ENCODE peak calls at places on chromosomes 11 and 22, in four cellular contexts. G, D, M and V are unnamed samples.

GRCh38 chr11:3161309-3161708 is 3.8 kb downstream of the OSBPL5 start:
- DNase-seq in D (peak; percentile 13), M (no peak), G (no peak), V (no peak)

GRCh38 chr11:132064987-132065620 is 694.7 kb downstream of the NTM start:
- DNase-seq in D (no peak), M (peak; percentile 95), G (peak; percentile 64), V (no peak)

GRCh38 chr11:69365567-69365966 is 71.6 kb downstream of the MYEOV start:
- DNase-seq in G (no peak), D (no peak), M (no peak), V (no peak)

GRCh38 chr11:106152013-106152412 is 74.6 kb downstream of the AASDHPPT start:
- DNase-seq in M (peak; percentile 7), G (no peak), D (peak; percentile 38), V (peak; percentile 10)

GRCh38 chr11:2512431-2513407 is 67.9 kb downstream of the KCNQ1 start:
- DNase-seq in M (no peak), G (peak; percentile 56), D (no peak), V (peak; percentile 1)

GRCh38 chr11:29507381-29507780 is 509.4 kb downstream of the KCNA4 start:
- DNase-seq in M (no peak), D (no peak), G (no peak), V (no peak)

GRCh38 chr11:85787168-85787567 is 23.8 kb downstream of the SYTL2 start:
- DNase-seq in D (no peak), G (no peak), M (no peak), V (no peak)

GRCh38 chr11:62444271-62444833 is 25.5 kb downstream of the SCGB1A1 start:
- DNase-seq in D (peak; percentile 34), G (no peak), M (peak; percentile 53), V (peak; percentile 39)

GRCh38 chr11:86548278-86548917 is 124.0 kb downstream of the ME3 start:
- DNase-seq in D (no peak), G (no peak), M (peak; percentile 56), V (no peak)

GRCh38 chr11:125954945-125955640 is 9.2 kb downstream of the VSIG10L2 start:
- DNase-seq in D (no peak), M (no peak), G (no peak), V (no peak)

GRCh38 chr22:29756341-29756740 is 10.5 kb downstream of the ZMAT5 start:
- DNase-seq in M (no peak), D (no peak), G (no peak), V (no peak)

GRCh38 chr22:29758959-29759358 is 7.8 kb downstream of the ZMAT5 start:
- DNase-seq in G (no peak), M (no peak), D (no peak), V (no peak)

GRCh38 chr22:29755889-29756288 is 10.9 kb downstream of the ZMAT5 start:
- DNase-seq in G (no peak), M (no peak), D (no peak), V (no peak)

GRCh38 chr22:29757096-29757495 is 9.7 kb downstream of the ZMAT5 start:
- DNase-seq in M (no peak), G (no peak), D (no peak), V (no peak)

DNA sequence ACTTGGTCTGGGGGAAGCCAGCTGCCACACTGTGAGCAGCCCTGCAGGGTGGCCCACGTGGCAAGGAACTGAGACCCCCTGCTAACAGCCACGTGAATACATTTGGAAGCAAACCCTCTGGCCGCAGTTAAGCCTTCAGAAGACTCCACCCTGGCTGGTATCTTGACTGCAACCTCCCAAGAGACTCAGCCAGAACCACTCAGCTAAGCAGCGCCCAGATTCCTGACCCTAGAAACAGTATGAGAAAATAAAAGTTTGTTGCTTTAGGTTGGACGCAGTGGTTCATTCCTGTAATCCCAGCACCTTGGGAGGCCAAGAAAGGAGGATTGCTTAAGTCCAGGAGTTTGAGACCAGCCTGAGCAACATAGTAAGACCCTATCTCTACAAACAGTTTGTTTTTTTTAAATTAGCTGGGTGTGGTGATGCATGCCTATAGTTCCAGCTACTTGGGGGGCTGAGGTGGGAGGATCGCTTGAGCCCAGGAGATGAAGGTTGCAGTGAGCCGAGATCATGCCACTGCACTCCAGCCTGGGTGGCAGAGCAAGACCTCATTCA is 8.7 kb downstream of the ZMAT5 start:
- DNase-seq in D (no peak), M (no peak), G (no peak), V (no peak)
- H3K4me1 ChIP-seq in D (no peaks in the 10 kb centered on the region), M (no peaks in the 10 kb centered on the region), G (no peaks in the 10 kb centered on the region), V (no peaks in the 10 kb centered on the region)

DNA sequence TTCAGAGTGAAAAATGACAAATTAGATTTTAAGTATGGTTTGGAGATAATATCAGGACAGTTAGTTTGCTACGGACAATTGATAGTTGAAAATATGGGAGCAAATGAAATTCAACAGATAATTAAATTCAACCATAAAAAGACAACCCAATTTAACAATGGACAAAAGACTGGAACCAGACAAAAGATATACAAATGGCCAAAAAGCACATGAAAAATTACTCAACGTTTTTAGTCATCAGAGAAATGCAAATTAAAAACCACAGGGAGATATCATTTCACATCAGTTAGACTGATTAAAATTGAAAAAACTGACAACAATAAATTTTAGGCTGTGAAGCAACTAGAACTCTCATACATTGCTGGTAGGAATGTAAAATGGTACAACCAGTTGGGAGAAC is 27.2 kb downstream of the SIK2 start:
- DNase-seq in M (no peak), G (no peak), D (no peak), V (no peak)
- H3K4me1 ChIP-seq in M (peaks cover 4% of the 10 kb centered on the region), G (peaks cover 42% of the 10 kb centered on the region), D (peaks cover 59% of the 10 kb centered on the region), V (peaks cover 13% of the 10 kb centered on the region)

DNA sequence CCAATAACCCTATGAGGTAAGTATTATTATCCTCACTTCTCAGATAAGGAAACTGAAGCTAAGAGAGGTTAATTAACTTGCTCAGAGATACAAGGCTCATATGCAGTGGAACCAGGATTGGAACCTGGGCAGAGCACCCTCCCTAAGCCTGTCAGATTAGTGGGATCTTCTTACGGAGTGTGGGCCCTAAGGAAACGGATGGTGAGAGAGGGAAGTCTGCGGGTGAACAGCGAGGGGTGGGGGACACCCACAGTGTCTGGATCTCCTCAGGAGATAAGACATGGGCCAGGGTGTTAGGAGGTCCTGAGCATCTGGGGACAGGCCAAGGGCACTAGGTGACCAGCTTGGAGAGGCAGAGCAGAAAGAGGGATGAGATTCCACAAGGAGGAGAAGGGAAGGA is 376.0 kb downstream of the CADM1 start:
- DNase-seq in D (no peak), M (no peak), G (no peak), V (no peak)
- H3K4me1 ChIP-seq in D (no peaks in the 10 kb centered on the region), M (no peaks in the 10 kb centered on the region), G (no peaks in the 10 kb centered on the region), V (peaks cover 9% of the 10 kb centered on the region)

GRCh38 chr11:9687736-9688494 is 24.0 kb downstream of the SWAP70 start:
- DNase-seq in D (peak; percentile 28), G (peak; percentile 11), M (peak; percentile 45), V (peak; percentile 46)
- H3K4me1 ChIP-seq in D (peaks cover 13% of the 10 kb centered on the region), G (peaks cover 14% of the 10 kb centered on the region), M (peaks cover 16% of the 10 kb centered on the region), V (peaks cover 17% of the 10 kb centered on the region)

GRCh38 chr22:19875061-19875530 is 20.4 kb upstream of the GNB1L start:
- DNase-seq in D (peak; percentile 10), G (no peak), M (no peak), V (no peak)

GRCh38 chr22:19874307-19875060 is 19.8 kb upstream of the GNB1L start:
- DNase-seq in D (peak; percentile 19), M (no peak), G (no peak), V (peak; percentile 96)

GRCh38 chr22:19876941-19877625 is 22.4 kb upstream of the GNB1L start:
- DNase-seq in D (peak; percentile 9), M (no peak), G (no peak), V (peak; percentile 2)

GRCh38 chr22:19876314-19876940 is 21.8 kb upstream of the GNB1L start:
- DNase-seq in G (no peak), D (peak; percentile 11), M (no peak), V (peak; percentile 3)

GRCh38 chr22:19875531-19876313 is 21.0 kb upstream of the GNB1L start:
- DNase-seq in D (peak; percentile 12), M (no peak), G (no peak), V (peak; percentile 1)
- H3K4me1 ChIP-seq in D (peaks cover 23% of the 10 kb centered on the region), M (peaks cover 21% of the 10 kb centered on the region), G (peaks cover 6% of the 10 kb centered on the region), V (peaks cover 25% of the 10 kb centered on the region)

GRCh38 chr11:64876226-64876750 is 2.1 kb downstream of the EHD1 start:
- DNase-seq in G (no peak), D (no peak), M (no peak), V (no peak)
- H3K4me1 ChIP-seq in G (peaks cover 45% of the 10 kb centered on the region), D (peaks cover 39% of the 10 kb centered on the region), M (peaks cover 14% of the 10 kb centered on the region), V (peaks cover 37% of the 10 kb centered on the region)

GRCh38 chr11:66313321-66314185 is 3.3 kb downstream of the CD248 start:
- DNase-seq in G (peak; percentile 86), D (no peak), M (peak; percentile 42), V (no peak)
- H3K4me1 ChIP-seq in G (peaks cover 15% of the 10 kb centered on the region), D (peaks cover 26% of the 10 kb centered on the region), M (peaks cover 13% of the 10 kb centered on the region), V (peaks cover 29% of the 10 kb centered on the region)

GRCh38 chr11:46333129-46333947 is 13.9 kb upstream of the DGKZ start:
- DNase-seq in G (no peak), D (no peak), M (no peak), V (no peak)

GRCh38 chr11:46334211-46334610 is 13.1 kb upstream of the DGKZ start:
- DNase-seq in M (no peak), D (no peak), G (no peak), V (no peak)

GRCh38 chr11:46335858-46336600 is 11.2 kb upstream of the DGKZ start:
- DNase-seq in G (no peak), D (no peak), M (no peak), V (no peak)

GRCh38 chr11:46336781-46337180 is 10.5 kb upstream of the DGKZ start:
- DNase-seq in M (no peak), D (no peak), G (no peak), V (no peak)

GRCh38 chr11:46335271-46335670 is 12.0 kb upstream of the DGKZ start:
- DNase-seq in D (no peak), M (no peak), G (no peak), V (no peak)
- H3K4me1 ChIP-seq in D (peaks cover 28% of the 10 kb centered on the region), M (peaks cover 2% of the 10 kb centered on the region), G (peaks cover 23% of the 10 kb centered on the region), V (peaks cover 16% of the 10 kb centered on the region)

GRCh38 chr11:67311556-67312082 is 8.3 kb downstream of the SSH3 start:
- DNase-seq in G (no peak), M (no peak), D (no peak), V (no peak)

GRCh38 chr11:67315325-67315909 is 12.1 kb downstream of the SSH3 start:
- DNase-seq in M (no peak), G (no peak), D (no peak), V (no peak)

GRCh38 chr11:67314218-67314617 is 10.9 kb downstream of the SSH3 start:
- DNase-seq in D (no peak), M (no peak), G (no peak), V (no peak)

GRCh38 chr11:67312187-67313021 is 9.1 kb downstream of the SSH3 start:
- DNase-seq in G (no peak), M (no peak), D (peak; percentile 47), V (no peak)

DNA sequence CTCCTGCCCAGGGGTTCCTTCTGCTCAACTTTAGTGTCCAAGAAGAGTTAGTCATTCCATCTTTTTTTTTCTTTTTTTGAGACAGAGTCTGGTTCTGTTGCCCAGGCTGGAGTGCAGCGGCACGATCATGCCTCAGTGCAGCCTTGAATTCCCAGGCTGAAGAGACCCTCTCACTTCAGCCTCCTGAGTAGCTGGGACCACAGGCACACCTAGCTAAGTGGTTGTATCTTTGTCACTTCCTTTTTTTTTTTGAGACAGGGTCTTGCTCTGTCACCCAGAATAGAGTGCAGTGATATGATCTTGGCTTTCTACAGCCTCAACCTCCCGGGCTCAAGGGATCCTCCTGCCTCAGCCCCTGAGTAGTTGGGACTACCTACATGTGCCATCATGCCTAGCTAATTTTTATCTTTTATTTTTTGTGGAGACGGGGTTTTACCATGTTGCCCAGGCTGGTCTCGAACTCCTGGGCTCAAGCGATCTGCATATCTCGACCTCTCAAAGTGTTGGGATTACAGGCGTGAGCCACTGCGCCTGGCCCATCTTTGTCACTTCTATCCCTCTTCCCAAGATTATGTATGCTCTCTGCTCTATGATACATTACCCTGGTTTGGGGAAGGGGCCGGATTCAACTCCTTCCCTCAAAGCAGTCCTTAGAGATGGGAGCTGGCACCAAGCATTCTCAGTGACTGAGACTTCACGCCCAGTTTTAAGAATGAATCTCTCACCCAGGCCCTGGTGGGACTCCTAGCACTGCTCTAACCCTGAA is 10.0 kb downstream of the SSH3 start:
- DNase-seq in G (no peak), D (no peak), M (no peak), V (no peak)
- H3K4me1 ChIP-seq in G (peaks cover 3% of the 10 kb centered on the region), D (peaks cover 4% of the 10 kb centered on the region), M (no peaks in the 10 kb centered on the region), V (peaks cover 5% of the 10 kb centered on the region)